ENCODE peak calls at places on chromosome 7, in six cellular contexts. D, I, O, W, L and F are unnamed samples.

GRCh38 chr7:151866761-151867650 is 9.9 kb downstream of the PRKAG2 start:
- DNase-seq in D (no peak), I (no peak), O (no peak), W (no peak), L (no peak), F (no peak)

GRCh38 chr7:75621124-75621523 is 117.6 kb downstream of the HIP1 start:
- DNase-seq in D (no peak), I (no peak), O (no peak), W (no peak), L (no peak), F (no peak)

GRCh38 chr7:33692956-33693355 is 212.4 kb upstream of the BMPER start:
- DNase-seq in D (no peak), I (no peak), O (peak; percentile 87), W (no peak), L (peak; percentile 80), F (no peak)

GRCh38 chr7:155972651-155973349 is 160.5 kb upstream of the SHH start:
- DNase-seq in D (no peak), I (no peak), O (no peak), W (no peak), L (no peak), F (no peak)

GRCh38 chr7:134737561-134738353 is 41.7 kb upstream of the CALD1 start:
- DNase-seq in D (no peak), I (no peak), O (peak; percentile 36), W (no peak), L (peak; percentile 91), F (no peak)

GRCh38 chr7:151245360-151246160 is 2.9 kb downstream of the SMARCD3 start:
- DNase-seq in D (peak; percentile 50), I (no peak), O (peak; percentile 67), W (peak; percentile 30), L (no peak), F (no peak)

GRCh38 chr7:99558306-99559275 is at the start of gene ZNF655:
- DNase-seq in D (peak; percentile 88), I (peak; percentile 91), O (peak; percentile 90), W (peak; percentile 81), L (peak; percentile 79), F (peak; percentile 75)

GRCh38 chr7:116951366-116952292 is 1.7 kb upstream of the ST7 start:
- DNase-seq in D (no peak), I (no peak), O (no peak), W (no peak), L (no peak), F (no peak)

GRCh38 chr7:12951397-12951801 is 264.0 kb downstream of the ARL4A start:
- DNase-seq in D (no peak), I (no peak), O (peak; percentile 79), W (no peak), L (peak; percentile 90), F (no peak)

GRCh38 chr7:83697814-83698530 is 49.0 kb upstream of the SEMA3E start:
- DNase-seq in D (no peak), I (no peak), O (peak; percentile 45), W (no peak), L (no peak), F (no peak)

GRCh38 chr7:36391436-36392198 is 2.0 kb downstream of the ANLN start:
- DNase-seq in D (no peak), I (no peak), O (peak; percentile 10), W (no peak), L (no peak), F (no peak)

GRCh38 chr7:23012797-23013714 is 874 bp downstream of the HYCC1 start:
- DNase-seq in D (no peak), I (peak; percentile 33), O (peak; percentile 47), W (peak; percentile 5), L (no peak), F (peak; percentile 34)

GRCh38 chr7:45885264-45885882 is 2.9 kb upstream of the IGFBP1 start:
- DNase-seq in D (no peak), I (no peak), O (no peak), W (no peak), L (peak; percentile 25), F (no peak)

GRCh38 chr7:1210979-1211608 is 21.6 kb upstream of the UNCX start:
- DNase-seq in D (no peak), I (no peak), O (peak; percentile 56), W (no peak), L (peak; percentile 25), F (no peak)

GRCh38 chr7:836429-836828 is 4.2 kb downstream of the SUN1 start:
- DNase-seq in D (no peak), I (no peak), O (peak; percentile 72), W (no peak), L (peak; percentile 71), F (no peak)

GRCh38 chr7:17492437-17492836 is 194.0 kb downstream of the AHR start:
- DNase-seq in D (no peak), I (no peak), O (no peak), W (no peak), L (no peak), F (no peak)

GRCh38 chr7:151118108-151119054 is 32.1 kb downstream of the AGAP3 start:
- DNase-seq in D (no peak), I (no peak), O (no peak), W (no peak), L (no peak), F (no peak)

GRCh38 chr7:2151801-2152612 is 80.7 kb downstream of the MAD1L1 start:
- DNase-seq in D (no peak), I (no peak), O (no peak), W (no peak), L (no peak), F (peak; percentile 34)

GRCh38 chr7:116582164-116582732 is 57.4 kb downstream of the CAV1 start:
- DNase-seq in D (no peak), I (no peak), O (peak; percentile 78), W (no peak), L (peak; percentile 90), F (no peak)

GRCh38 chr7:14054125-14054524 is 64.7 kb upstream of the ETV1 start:
- DNase-seq in D (no peak), I (no peak), O (peak; percentile 20), W (no peak), L (no peak), F (no peak)

GRCh38 chr7:47327698-47328391 is 254.1 kb downstream of the TNS3 start:
- DNase-seq in D (no peak), I (peak; percentile 94), O (peak; percentile 95), W (no peak), L (peak; percentile 75), F (peak; percentile 91)

GRCh38 chr7:8201846-8202441 is 60.0 kb downstream of the ICA1 start:
- DNase-seq in D (no peak), I (no peak), O (no peak), W (no peak), L (no peak), F (no peak)

GRCh38 chr7:106089647-106090046 is 22.5 kb downstream of the SYPL1 start:
- DNase-seq in D (no peak), I (no peak), O (no peak), W (no peak), L (no peak), F (no peak)

GRCh38 chr7:81120141-81120540 is 201.3 kb upstream of the SEMA3C start:
- DNase-seq in D (no peak), I (no peak), O (no peak), W (no peak), L (no peak), F (no peak)

GRCh38 chr7:44767912-44768662 is 19.4 kb downstream of the ZMIZ2 start:
- DNase-seq in D (peak; percentile 34), I (peak; percentile 82), O (peak; percentile 77), W (no peak), L (peak; percentile 35), F (peak; percentile 56)

GRCh38 chr7:48299580-48300169 is 128.4 kb downstream of the ABCA13 start:
- DNase-seq in D (no peak), I (no peak), O (peak; percentile 49), W (no peak), L (peak; percentile 80), F (peak; percentile 70)

GRCh38 chr7:91565499-91566331 is 301.5 kb downstream of the FZD1 start:
- DNase-seq in D (no peak), I (no peak), O (peak; percentile 67), W (no peak), L (peak; percentile 61), F (no peak)

GRCh38 chr7:117997862-117998825 is 124.9 kb upstream of the CTTNBP2 start:
- DNase-seq in D (no peak), I (no peak), O (no peak), W (no peak), L (no peak), F (no peak)

GRCh38 chr7:148093375-148094166 is 497.0 kb upstream of the C7orf33 start:
- DNase-seq in D (no peak), I (no peak), O (no peak), W (no peak), L (no peak), F (no peak)

GRCh38 chr7:40310213-40310612 is 175.4 kb downstream of the SUGCT start:
- DNase-seq in D (no peak), I (no peak), O (no peak), W (no peak), L (peak; percentile 58), F (no peak)

GRCh38 chr7:79714081-79714480 is 260.6 kb upstream of the MAGI2 start:
- DNase-seq in D (no peak), I (no peak), O (no peak), W (no peak), L (no peak), F (no peak)

GRCh38 chr7:128591705-128592104 is 80.4 kb upstream of the GARIN1A start:
- DNase-seq in D (no peak), I (no peak), O (no peak), W (no peak), L (no peak), F (no peak)

GRCh38 chr7:16743207-16743606 is 10.3 kb upstream of the TSPAN13 start:
- DNase-seq in D (no peak), I (no peak), O (peak; percentile 55), W (no peak), L (peak; percentile 81), F (no peak)

GRCh38 chr7:105315357-105315756 is 73.4 kb downstream of the SRPK2 start:
- DNase-seq in D (no peak), I (no peak), O (no peak), W (no peak), L (peak; percentile 35), F (no peak)

GRCh38 chr7:141333459-141333858 is 217.8 kb upstream of the AGK start:
- DNase-seq in D (no peak), I (no peak), O (no peak), W (no peak), L (no peak), F (no peak)

GRCh38 chr7:141045842-141046630 is 27.8 kb upstream of the TMEM178B start:
- DNase-seq in D (no peak), I (no peak), O (peak; percentile 2), W (no peak), L (peak; percentile 42), F (no peak)

GRCh38 chr7:28626629-28627262 is 214.4 kb downstream of the CREB5 start:
- DNase-seq in D (no peak), I (no peak), O (peak; percentile 34), W (no peak), L (peak; percentile 69), F (no peak)

GRCh38 chr7:101901661-101902491 is 84.5 kb downstream of the CUX1 start:
- DNase-seq in D (no peak), I (no peak), O (peak; percentile 49), W (no peak), L (peak; percentile 28), F (no peak)